ENCODE peak calls at places on chromosomes 5 and 9, in seven cellular contexts. G is mesendoderm, M is foreskin melanocyte, V is fibroblast of the aortic adventitia, E is NCI-H510A, L is GM19239, T is kidney. Y is an unnamed sample.

GRCh38 chr9:93589688-93590087 is 13.3 kb downstream of the PHF2 start:
- DNase-seq in G (peak; percentile 13), M (no peak), V (peak; percentile 34), E (peak; percentile 43), L (no peak), T (no peak), Y (no peak)

GRCh38 chr9:86287013-86287412 is 4.7 kb upstream of the ISCA1 start:
- DNase-seq in G (peak; percentile 91), M (no peak), V (peak; percentile 49), E (no peak), L (no peak), T (no peak), Y (no peak)

GRCh38 chr5:126198509-126198908 is 224.7 kb upstream of the GRAMD2B start:
- DNase-seq in G (no peak), M (no peak), V (no peak), E (no peak), L (no peak), T (no peak), Y (no peak)

GRCh38 chr9:108153391-108153790 is 663.8 kb upstream of the KLF4 start:
- DNase-seq in G (no peak), M (no peak), V (no peak), E (no peak), L (no peak), T (no peak), Y (peak; percentile 26)

GRCh38 chr5:68803881-68804319 is 289.9 kb upstream of the SLC30A5 start:
- DNase-seq in G (no peak), M (no peak), V (no peak), E (no peak), L (no peak), T (no peak), Y (no peak)

GRCh38 chr5:154723740-154724505 is 31.3 kb upstream of the LARP1 start:
- DNase-seq in G (no peak), M (no peak), V (peak; percentile 81), E (no peak), L (no peak), T (no peak), Y (no peak)

GRCh38 chr5:168929656-168930055 is 350.5 kb upstream of the PANK3 start:
- DNase-seq in G (no peak), M (no peak), V (no peak), E (no peak), L (no peak), T (no peak), Y (no peak)

GRCh38 chr5:129830288-129830687 is 74.0 kb upstream of the CHSY3 start:
- DNase-seq in G (no peak), M (no peak), V (no peak), E (no peak), L (no peak), T (no peak), Y (no peak)

GRCh38 chr9:36037580-36038169 is 962 bp downstream of the RECK start:
- DNase-seq in G (no peak), M (no peak), V (peak; percentile 45), E (no peak), L (peak; percentile 5), T (no peak), Y (peak; percentile 18)

GRCh38 chr9:89775641-89776040 is 170.8 kb downstream of the GADD45G start:
- DNase-seq in G (no peak), M (no peak), V (no peak), E (no peak), L (no peak), T (no peak), Y (no peak)